ENCODE peak calls at places on chromosomes 11 and 22, in six cellular contexts. L is right lobe of liver, U is upper lobe of right lung, N is A549, S is body of pancreas, F is adrenal gland. M is an unnamed sample. For H3K4me1, the result is how much of the 10 kb centered on the place peaks cover.

GRCh38 chr22:37179126-37179470 is 8.9 kb downstream of the C1QTNF6 start:
- DNase-seq in L (no peak), U (peak), N (no peak), S (no peak), F (peak), M (no peak)

GRCh38 chr22:20239951-20240773 is 28.0 kb downstream of the RTN4R start:
- DNase-seq in L (no peak), U (no peak), N (no peak), S (no peak), F (no peak), M (no peak)

GRCh38 chr22:48161354-48161753 is 1398.9 kb downstream of the TBC1D22A start:
- DNase-seq in L (no peak), U (no peak), N (no peak), S (no peak), F (peak), M (no peak)

GRCh38 chr11:78376858-78377257 is 40.8 kb downstream of the GAB2 start:
- DNase-seq in L (no peak), U (no peak), N (no peak), S (no peak), F (no peak), M (no peak)

GRCh38 chr11:76391039-76391438 is 9.9 kb downstream of the GVQW3 start:
- DNase-seq in L (no peak), U (no peak), N (no peak), S (peak), F (no peak), M (no peak)

GRCh38 chr11:9460322-9461067 is at the start of gene ZNF143:
- DNase-seq in L (peak), U (peak), N (peak), S (peak), F (peak), M (peak)

GRCh38 chr11:61904539-61905048 is 12.8 kb downstream of the RAB3IL1 start:
- DNase-seq in L (peak), U (peak), N (no peak), S (peak), F (no peak), M (no peak)

GRCh38 chr11:47010192-47010591 is 73.6 kb downstream of the CSTPP1 start:
- DNase-seq in L (no peak), U (no peak), N (no peak), S (no peak), F (no peak), M (no peak)

GRCh38 chr22:19419464-19420178 is 11.9 kb downstream of the HIRA start:
- DNase-seq in L (no peak), U (no peak), N (no peak), S (no peak), F (no peak), M (no peak)

GRCh38 chr22:21933413-21933812 is 19.2 kb downstream of the PPM1F start:
- DNase-seq in L (no peak), U (no peak), N (no peak), S (no peak), F (no peak), M (no peak)

GRCh38 chr11:35065566-35065965 is 73.4 kb upstream of the CD44 start:
- DNase-seq in L (no peak), U (no peak), N (no peak), S (no peak), F (no peak), M (no peak)

GRCh38 chr11:67644472-67645418 is 5.2 kb upstream of the TBX10 start:
- DNase-seq in L (no peak), U (peak), N (no peak), S (peak), F (no peak), M (no peak)

GRCh38 chr11:9688716-9689511 is 25.0 kb downstream of the SWAP70 start:
- DNase-seq in L (no peak), U (no peak), N (no peak), S (no peak), F (no peak), M (peak)

GRCh38 chr11:21385669-21386068 is 716.3 kb downstream of the NELL1 start:
- DNase-seq in L (no peak), U (no peak), N (no peak), S (no peak), F (no peak), M (no peak)

GRCh38 chr22:24076091-24076867 is 65.2 kb downstream of the CABIN1 start:
- DNase-seq in L (no peak), U (peak), N (no peak), S (no peak), F (no peak), M (peak)

GRCh38 chr22:18024276-18024939 is at the start of gene MICAL3:
- DNase-seq in L (peak), U (peak), N (peak), S (peak), F (peak), M (no peak)

GRCh38 chr11:94882931-94883330 is 90.4 kb downstream of the CWC15 start:
- DNase-seq in L (no peak), U (no peak), N (no peak), S (no peak), F (no peak), M (peak)

GRCh38 chr11:69022268-69022667 is 9.2 kb upstream of the MRGPRF start:
- DNase-seq in L (no peak), U (no peak), N (no peak), S (no peak), F (no peak), M (no peak)

GRCh38 chr22:49549256-49549655 is 278.4 kb downstream of the BRD1 start:
- DNase-seq in L (no peak), U (peak), N (no peak), S (no peak), F (no peak), M (no peak)

GRCh38 chr22:38949889-38950405 is 7.5 kb upstream of the APOBEC3A start:
- DNase-seq in L (no peak), U (no peak), N (no peak), S (no peak), F (no peak), M (no peak)

GRCh38 chr22:45290410-45290936 is 5.7 kb downstream of the UPK3A start:
- DNase-seq in L (no peak), U (no peak), N (peak), S (no peak), F (no peak), M (peak)

GRCh38 chr11:64650923-64651523 is 60.0 kb downstream of the SLC22A12 start:
- DNase-seq in L (no peak), U (no peak), N (peak), S (no peak), F (no peak), M (no peak)
- TF ChIP-seq CTCF in L (peak), U (peak), N (peak), S (peak), F (peak), M (peak)

GRCh38 chr11:131468565-131468964 is 98.2 kb downstream of the NTM start:
- DNase-seq in L (no peak), U (no peak), N (no peak), S (no peak), F (no peak), M (no peak)
- H3K27ac ChIP-seq in L (no peak), U (no peak), N (no peak), S (no peak), F (no peak), M (no peak)

GRCh38 chr11:1750481-1750839 is at the start of gene IFITM10:
- DNase-seq in L (peak), U (no peak), N (no peak), S (no peak), F (peak), M (no peak)

GRCh38 chr11:1751521-1751921 is 1.1 kb upstream of the IFITM10 start:
- DNase-seq in L (no peak), U (peak), N (no peak), S (no peak), F (peak), M (no peak)

GRCh38 chr11:1749787-1750351 is 526 bp downstream of the IFITM10 start:
- DNase-seq in L (peak), U (peak), N (no peak), S (no peak), F (peak), M (peak)

GRCh38 chr11:1751999-1752906 is 1.9 kb upstream of the IFITM10 start:
- DNase-seq in L (peak), U (peak), N (no peak), S (no peak), F (peak), M (no peak)

DNA sequence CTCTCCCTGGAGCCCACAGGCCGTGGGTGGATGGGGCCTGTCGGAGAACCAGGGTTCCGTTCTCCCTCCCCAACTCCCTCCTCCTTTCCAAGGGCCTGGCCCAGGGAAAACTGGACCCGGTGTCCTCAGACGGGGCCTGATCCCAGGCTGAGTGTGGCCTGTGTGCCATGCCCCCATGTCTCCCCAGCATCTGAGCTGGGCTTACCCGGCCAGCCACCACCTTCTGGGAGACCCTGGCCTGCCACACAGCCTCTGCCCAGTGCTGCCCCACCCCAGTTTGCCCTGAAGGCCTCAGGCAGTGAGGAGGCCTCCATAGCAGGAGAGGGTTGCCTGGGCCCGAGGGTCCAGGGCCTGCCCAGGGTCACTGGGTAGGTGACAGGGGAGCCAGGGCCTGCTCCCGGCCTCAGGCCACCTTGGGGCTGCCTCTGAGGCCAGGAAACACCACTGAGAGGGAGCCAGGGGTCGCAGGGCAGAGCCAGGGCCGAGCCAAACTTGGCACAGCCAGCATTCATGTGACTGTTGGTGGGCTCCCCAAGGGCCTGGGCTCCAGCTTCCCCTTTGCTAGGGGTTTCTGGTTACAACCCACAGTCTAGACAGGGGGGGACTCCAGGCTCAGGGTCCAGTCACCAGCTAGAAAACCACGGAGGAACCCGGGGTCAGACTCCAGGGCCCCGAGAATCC is 585 bp upstream of the IFITM10 start:
- DNase-seq in L (no peak), U (peak), N (no peak), S (no peak), F (peak), M (no peak)
- H3K4me1 ChIP-seq in L (under half), U (under half), N (under half), S (under half), F (half or more), M (under half)

GRCh38 chr11:127609025-127609788 is 608.6 kb upstream of the KIRREL3 start:
- DNase-seq in L (no peak), U (no peak), N (no peak), S (no peak), F (no peak), M (no peak)
- TF ChIP-seq CTCF in L (peak), U (no peak), N (no peak), S (no peak), F (no peak), M (no peak)

DNA sequence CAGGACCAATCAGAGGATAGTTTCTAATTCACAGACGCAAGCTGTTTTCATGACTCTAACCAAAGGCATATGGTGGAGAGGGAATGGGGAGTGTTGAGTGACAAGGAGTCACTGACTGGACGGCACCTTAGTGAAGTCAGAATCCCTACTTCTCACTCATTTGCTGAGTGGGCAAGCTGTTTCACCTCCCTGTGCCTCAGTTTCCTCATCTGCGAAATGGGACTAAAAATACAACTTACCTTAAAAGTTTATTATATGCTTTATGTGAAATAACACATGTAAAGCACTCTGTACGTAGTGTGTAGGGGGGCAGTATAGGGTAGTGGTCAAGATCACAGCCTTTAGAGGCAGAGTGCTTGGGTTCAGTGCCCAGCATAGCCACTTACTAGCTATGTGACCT is 90.0 kb downstream of the TRAF6 start:
- DNase-seq in L (no peak), U (no peak), N (no peak), S (no peak), F (no peak), M (no peak)
- H3K27ac ChIP-seq in L (no peak), U (peak), N (peak), S (no peak), F (peak), M (no peak)

GRCh38 chr11:123185326-123185725 is 9.7 kb downstream of the CLMP start:
- DNase-seq in L (no peak), U (no peak), N (no peak), S (no peak), F (no peak), M (no peak)
- H3K4me1 ChIP-seq in L (under half), U (under half), N (half or more), S (under half), F (under half), M (under half)

M was measured in foreskin keratinocyte.